ENCODE peak calls at places on chromosome 1, in ten cellular contexts. One of them, this sample, is unnamed.

GRCh38 chr1:56056438-56057312 is 522.7 kb downstream of the PLPP3 start:
- DNase-seq in testis: no peak
- DNase-seq in NCI-H2029: no peak
- DNase-seq in A172: peak
- DNase-seq in NCI-H2081: no peak
- DNase-seq in activated gamma-delta T cell treated with anti-CD3 and anti-CD28 coated beads, Interleukin-2, amount 50 U/mL, for 16 hours: no peak
- DNase-seq in osteocyte: no peak
- DNase-seq in NCI-H510A: no peak
- DNase-seq in AG04449: no peak
- DNase-seq in CD4-positive, alpha-beta memory T cell: no peak
- DNase-seq in this sample: no peak

GRCh38 chr1:48864913-48865312 is 88.2 kb upstream of the BEND5 start:
- DNase-seq in NCI-H2029: no peak
- DNase-seq in NCI-H2081: no peak
- DNase-seq in activated gamma-delta T cell treated with anti-CD3 and anti-CD28 coated beads, Interleukin-2, amount 50 U/mL, for 16 hours: no peak
- DNase-seq in NCI-H510A: no peak
- DNase-seq in osteocyte: no peak
- DNase-seq in CD4-positive, alpha-beta memory T cell: no peak
- DNase-seq in A172: no peak
- DNase-seq in AG04449: no peak
- DNase-seq in testis: no peak
- DNase-seq in this sample: no peak

GRCh38 chr1:66316464-66317155 is 217.3 kb upstream of the SGIP1 start:
- DNase-seq in NCI-H510A: no peak
- DNase-seq in osteocyte: no peak
- DNase-seq in CD4-positive, alpha-beta memory T cell: no peak
- DNase-seq in NCI-H2029: no peak
- DNase-seq in NCI-H2081: peak
- DNase-seq in A172: no peak
- DNase-seq in AG04449: no peak
- DNase-seq in testis: no peak
- DNase-seq in activated gamma-delta T cell treated with anti-CD3 and anti-CD28 coated beads, Interleukin-2, amount 50 U/mL, for 16 hours: no peak
- DNase-seq in this sample: no peak

GRCh38 chr1:86380257-86380861 is 15.8 kb downstream of the ODF2L start:
- DNase-seq in NCI-H2029: peak
- DNase-seq in testis: no peak
- DNase-seq in AG04449: peak
- DNase-seq in NCI-H2081: peak
- DNase-seq in A172: peak
- DNase-seq in osteocyte: no peak
- DNase-seq in CD4-positive, alpha-beta memory T cell: peak
- DNase-seq in activated gamma-delta T cell treated with anti-CD3 and anti-CD28 coated beads, Interleukin-2, amount 50 U/mL, for 16 hours: no peak
- DNase-seq in NCI-H510A: peak
- DNase-seq in this sample: peak

GRCh38 chr1:40780678-40781613 is 2.6 kb upstream of the KCNQ4 start:
- DNase-seq in NCI-H2081: no peak
- DNase-seq in A172: peak
- DNase-seq in testis: no peak
- DNase-seq in NCI-H2029: no peak
- DNase-seq in NCI-H510A: no peak
- DNase-seq in osteocyte: no peak
- DNase-seq in activated gamma-delta T cell treated with anti-CD3 and anti-CD28 coated beads, Interleukin-2, amount 50 U/mL, for 16 hours: no peak
- DNase-seq in AG04449: no peak
- DNase-seq in CD4-positive, alpha-beta memory T cell: no peak
- DNase-seq in this sample: no peak

GRCh38 chr1:54239041-54239410 is 39.1 kb downstream of the MRPL37 start:
- DNase-seq in activated gamma-delta T cell treated with anti-CD3 and anti-CD28 coated beads, Interleukin-2, amount 50 U/mL, for 16 hours: no peak
- DNase-seq in osteocyte: no peak
- DNase-seq in CD4-positive, alpha-beta memory T cell: no peak
- DNase-seq in A172: no peak
- DNase-seq in NCI-H2029: no peak
- DNase-seq in testis: no peak
- DNase-seq in AG04449: no peak
- DNase-seq in NCI-H2081: no peak
- DNase-seq in NCI-H510A: no peak
- DNase-seq in this sample: no peak

GRCh38 chr1:29646161-29646775 is 409.9 kb downstream of the PTPRU start:
- DNase-seq in activated gamma-delta T cell treated with anti-CD3 and anti-CD28 coated beads, Interleukin-2, amount 50 U/mL, for 16 hours: no peak
- DNase-seq in osteocyte: peak
- DNase-seq in NCI-H510A: no peak
- DNase-seq in CD4-positive, alpha-beta memory T cell: no peak
- DNase-seq in testis: no peak
- DNase-seq in AG04449: no peak
- DNase-seq in NCI-H2029: no peak
- DNase-seq in NCI-H2081: no peak
- DNase-seq in A172: no peak
- DNase-seq in this sample: no peak

GRCh38 chr1:53619811-53620619 is 118.9 kb downstream of the GLIS1 start:
- DNase-seq in AG04449: no peak
- DNase-seq in osteocyte: peak
- DNase-seq in NCI-H2081: no peak
- DNase-seq in testis: peak
- DNase-seq in activated gamma-delta T cell treated with anti-CD3 and anti-CD28 coated beads, Interleukin-2, amount 50 U/mL, for 16 hours: no peak
- DNase-seq in A172: peak
- DNase-seq in CD4-positive, alpha-beta memory T cell: no peak
- DNase-seq in NCI-H2029: no peak
- DNase-seq in NCI-H510A: no peak
- DNase-seq in this sample: no peak

GRCh38 chr1:242784807-242785206 is 260.3 kb upstream of the PLD5 start:
- DNase-seq in A172: no peak
- DNase-seq in CD4-positive, alpha-beta memory T cell: no peak
- DNase-seq in NCI-H2081: peak
- DNase-seq in AG04449: no peak
- DNase-seq in NCI-H2029: no peak
- DNase-seq in osteocyte: no peak
- DNase-seq in NCI-H510A: no peak
- DNase-seq in activated gamma-delta T cell treated with anti-CD3 and anti-CD28 coated beads, Interleukin-2, amount 50 U/mL, for 16 hours: no peak
- DNase-seq in testis: no peak
- DNase-seq in this sample: no peak

GRCh38 chr1:25580933-25581332 is 35.7 kb upstream of the MAN1C1 start:
- DNase-seq in testis: no peak
- DNase-seq in NCI-H2029: no peak
- DNase-seq in CD4-positive, alpha-beta memory T cell: no peak
- DNase-seq in A172: no peak
- DNase-seq in osteocyte: no peak
- DNase-seq in NCI-H510A: no peak
- DNase-seq in activated gamma-delta T cell treated with anti-CD3 and anti-CD28 coated beads, Interleukin-2, amount 50 U/mL, for 16 hours: no peak
- DNase-seq in NCI-H2081: no peak
- DNase-seq in AG04449: no peak
- DNase-seq in this sample: no peak

GRCh38 chr1:52629021-52629643 is 3.8 kb upstream of the SHISAL2A start:
- DNase-seq in NCI-H510A: no peak
- DNase-seq in NCI-H2029: no peak
- DNase-seq in testis: peak
- DNase-seq in activated gamma-delta T cell treated with anti-CD3 and anti-CD28 coated beads, Interleukin-2, amount 50 U/mL, for 16 hours: no peak
- DNase-seq in CD4-positive, alpha-beta memory T cell: no peak
- DNase-seq in osteocyte: no peak
- DNase-seq in A172: no peak
- DNase-seq in NCI-H2081: no peak
- DNase-seq in AG04449: no peak
- DNase-seq in this sample: no peak

This sample was measured in NCI-H187 treated with DMSO at 0.1 percent for 48 hours.